ENCODE peak calls at places on chromosomes 13 and 19, in five cellular contexts. B, X, C, I and Z are unnamed samples. For H3K36me3, the result is how much of the 10 kb centered on the place peaks cover.

GRCh38 chr13:43307921-43308433 is 284.6 kb downstream of the DNAJC15 start:
- ATAC-seq in B (peak), X (peak), C (peak), I (peak), Z (peak)

GRCh38 chr19:28468701-28469459 is 744.1 kb downstream of the UQCRFS1 start:
- ATAC-seq in B (peak), X (peak), C (no peak), I (peak), Z (peak)

GRCh38 chr19:5953680-5954213 is 24.2 kb downstream of the RANBP3 start:
- ATAC-seq in B (peak), X (no peak), C (no peak), I (no peak), Z (no peak)

GRCh38 chr19:45047188-45047797 is 8.4 kb downstream of the CLASRP start:
- ATAC-seq in B (peak), X (no peak), C (peak), I (peak), Z (no peak)

GRCh38 chr13:42720116-42720857 is 61.1 kb upstream of the FAM216B start:
- ATAC-seq in B (peak), X (no peak), C (peak), I (peak), Z (peak)

GRCh38 chr13:96858133-96858826 is 136.0 kb downstream of the OXGR1 start:
- ATAC-seq in B (no peak), X (no peak), C (no peak), I (peak), Z (no peak)

GRCh38 chr13:80825276-80825675 is 484.4 kb upstream of the SPRY2 start:
- ATAC-seq in B (no peak), X (no peak), C (no peak), I (no peak), Z (no peak)

GRCh38 chr13:113272791-113273190 is 24.2 kb upstream of the LAMP1 start:
- ATAC-seq in B (no peak), X (no peak), C (no peak), I (peak), Z (no peak)

GRCh38 chr19:4042731-4043082 is 24.0 kb downstream of the ZBTB7A start:
- ATAC-seq in B (no peak), X (peak), C (no peak), I (peak), Z (peak)

GRCh38 chr19:49924004-49924880 is 4.8 kb upstream of the ATF5 start:
- ATAC-seq in B (peak), X (no peak), C (peak), I (no peak), Z (no peak)
- H3K36me3 ChIP-seq in B (half or more), X (under half), C (under half), I (under half), Z (half or more)

GRCh38 chr19:41397086-41398041 is at the start of the genes BCKDHA and EXOSC5:
- ATAC-seq in B (peak), X (peak), C (peak), I (peak), Z (peak)

GRCh38 chr19:41392775-41393174 is 4.4 kb downstream of the EXOSC5 start:
- ATAC-seq in B (no peak), X (no peak), C (no peak), I (no peak), Z (no peak)

GRCh38 chr19:41395355-41395754 is 1.8 kb downstream of the EXOSC5 start:
- ATAC-seq in B (peak), X (no peak), C (peak), I (no peak), Z (no peak)

GRCh38 chr19:41386442-41386841 is 10.1 kb downstream of the TMEM91 start:
- ATAC-seq in B (peak), X (no peak), C (no peak), I (peak), Z (peak)

DNA sequence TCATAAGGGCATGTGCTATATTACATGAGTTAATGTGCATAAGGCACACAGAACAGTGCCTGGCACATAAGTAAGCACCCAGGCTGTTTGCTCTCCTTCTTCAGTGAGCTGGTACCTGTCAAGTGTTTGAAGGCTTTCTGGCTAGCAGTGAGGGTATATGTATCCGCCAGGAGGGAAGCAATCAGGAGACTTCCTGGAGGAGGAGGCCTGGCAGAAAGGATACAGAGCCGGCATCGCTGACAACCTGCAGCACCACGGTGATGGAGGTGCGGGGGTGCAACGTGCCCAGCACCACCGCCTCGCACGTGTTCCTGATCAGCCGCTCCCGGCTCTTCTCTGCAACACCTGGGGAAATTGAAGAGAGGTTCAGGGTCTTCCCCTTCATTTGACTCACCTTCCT is 5.5 kb downstream of the EXOSC5 start:
- ATAC-seq in B (no peak), X (no peak), C (no peak), I (no peak), Z (no peak)
- TF ChIP-seq POLR2A in B (no peak), X (no peak), C (no peak), I (no peak), Z (no peak)

DNA sequence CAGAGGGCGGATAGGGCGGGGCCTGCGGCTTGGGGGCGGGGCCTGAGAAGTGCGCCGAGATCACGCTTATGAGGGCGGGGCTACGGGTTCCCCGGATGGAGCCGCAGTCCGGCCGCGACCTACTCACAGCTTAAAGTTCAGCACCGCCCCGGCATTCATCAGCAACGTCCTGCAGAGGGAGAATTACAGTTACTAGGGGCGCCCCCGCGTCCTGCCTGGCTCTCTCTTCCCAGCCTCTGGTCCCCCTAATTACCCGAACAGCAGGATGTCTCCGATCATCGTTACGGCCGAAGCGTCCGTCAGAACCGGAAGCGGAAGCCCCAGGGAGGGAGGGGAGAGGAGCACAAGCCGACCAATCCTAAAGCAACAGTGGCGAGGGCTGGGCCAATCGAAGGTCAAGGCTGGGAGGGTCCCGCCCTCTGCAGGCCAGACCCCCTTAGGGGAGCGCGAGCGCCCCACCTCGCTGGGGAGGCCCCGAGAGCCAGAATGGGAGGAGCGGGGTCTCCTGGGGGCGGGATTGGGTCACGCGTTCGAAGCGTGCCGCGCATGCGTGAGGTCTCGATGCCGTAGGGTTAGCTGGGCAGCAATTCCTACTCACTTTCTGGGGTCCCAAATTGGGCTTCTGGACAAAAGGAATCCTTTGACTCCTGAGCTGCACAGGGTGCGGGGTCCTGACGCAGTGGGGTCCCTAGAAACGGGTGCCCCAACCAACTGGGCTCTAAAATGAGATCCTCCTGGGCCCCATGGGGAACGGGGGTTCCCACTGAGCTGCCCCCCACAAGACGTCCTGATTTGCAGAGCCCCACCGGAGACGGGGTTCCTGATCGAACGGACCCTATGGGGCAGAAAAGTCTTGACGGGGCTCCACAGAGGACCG is at the start of gene SMIM7:
- ATAC-seq in B (peak), X (peak), C (peak), I (peak), Z (peak)
- TF ChIP-seq EP300 in B (no peak), X (no peak), C (no peak), I (no peak), Z (no peak)

DNA sequence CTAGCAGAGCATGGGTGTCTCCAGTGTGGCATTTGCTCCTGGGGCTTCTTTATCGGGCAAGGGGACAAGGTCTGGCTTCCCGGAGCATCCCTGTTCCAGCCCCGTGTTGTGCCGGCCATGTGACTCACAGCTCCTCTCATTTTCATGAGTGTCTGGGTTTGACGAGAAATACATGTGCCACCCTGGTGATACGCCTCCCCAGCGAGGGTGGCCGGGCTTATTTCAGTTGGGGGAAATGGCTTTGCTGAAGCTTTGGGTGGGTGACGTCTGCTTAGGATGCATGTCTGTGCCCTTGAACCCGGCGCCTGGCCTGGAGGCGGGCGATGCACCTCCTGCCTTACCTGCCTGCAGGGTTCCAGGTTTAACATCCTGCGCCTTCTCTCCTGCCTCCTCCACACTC is 61.9 kb upstream of the LDLR start:
- ATAC-seq in B (no peak), X (no peak), C (no peak), I (no peak), Z (no peak)
- H3K36me3 ChIP-seq in B (half or more), X (under half), C (under half), I (under half), Z (half or more)

DNA sequence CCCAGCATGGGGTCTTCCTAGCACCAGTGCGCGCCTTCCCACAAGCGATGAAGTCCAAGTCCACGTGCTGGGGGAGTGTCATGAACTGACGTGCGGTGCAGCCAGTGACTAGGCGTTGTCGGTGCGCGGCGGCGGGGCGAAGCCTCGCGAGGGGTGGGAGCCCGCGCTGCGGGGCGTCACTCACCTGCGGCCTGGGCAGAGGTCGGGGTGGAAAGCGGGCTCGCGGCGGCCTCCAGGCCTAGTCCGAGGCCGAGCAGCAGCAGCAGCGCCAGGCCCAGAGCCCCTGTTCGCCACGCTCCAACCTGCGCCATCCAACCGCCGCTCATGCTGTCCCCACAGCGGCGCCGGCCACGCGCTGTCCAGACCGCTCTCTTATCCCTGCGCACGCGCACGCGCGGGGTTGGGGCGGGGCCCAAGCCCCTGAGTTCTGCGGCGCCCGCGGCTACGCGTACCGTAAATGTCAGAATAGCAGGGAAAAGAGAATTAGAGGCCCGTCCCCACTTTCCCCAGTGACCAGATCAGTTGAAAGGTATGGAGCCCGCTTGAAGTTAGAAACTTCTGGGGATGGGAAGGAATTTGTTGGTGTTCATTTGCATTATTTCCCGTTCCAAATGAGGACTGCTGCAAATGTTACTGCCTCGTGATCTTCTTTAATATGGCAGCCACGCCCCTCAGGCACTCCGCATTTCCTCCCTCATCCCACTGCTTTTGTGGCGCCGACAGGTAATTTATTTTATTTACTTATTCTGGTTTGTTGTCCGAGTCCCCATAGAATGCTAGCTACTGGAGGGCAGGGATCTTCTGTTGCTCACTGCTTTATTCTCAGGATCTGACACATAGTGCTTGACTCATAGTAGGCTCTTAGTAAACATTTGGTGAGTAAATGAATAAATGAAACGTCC is at the start of gene CD320:
- ATAC-seq in B (peak), X (peak), C (peak), I (peak), Z (peak)
- TF ChIP-seq POLR2A in B (peak), X (peak), C (peak), I (peak), Z (peak)

GRCh38 chr13:109114991-109115390 is 485.6 kb downstream of the MYO16 start:
- ATAC-seq in B (no peak), X (no peak), C (no peak), I (no peak), Z (no peak)

GRCh38 chr13:109121826-109122225 is 492.4 kb downstream of the MYO16 start:
- ATAC-seq in B (no peak), X (no peak), C (no peak), I (no peak), Z (no peak)

GRCh38 chr13:109123971-109124370 is 494.6 kb downstream of the MYO16 start:
- ATAC-seq in B (no peak), X (no peak), C (no peak), I (no peak), Z (no peak)

GRCh38 chr13:109119886-109120285 is 490.5 kb downstream of the MYO16 start:
- ATAC-seq in B (no peak), X (no peak), C (no peak), I (no peak), Z (no peak)
- TF ChIP-seq EP300 in B (no peak), X (no peak), C (no peak), I (no peak), Z (no peak)